ENCODE peak calls at places on chromosomes 16 and 17, in seven cellular contexts. B is activated CD4-positive, alpha-beta T cell treated with anti-CD3 and anti-CD28 coated beads, Interleukin-2, amount 50 U/mL, for 48 hours; N is AG08396; T is progenitor cell of endocrine pancreas; O is HEK293T; Q is brain microvascular endothelial cell; M is Daoy. Y is an unnamed sample.

GRCh38 chr16:84823484-84823883 is 3.7 kb downstream of the CRISPLD2 start:
- DNase-seq in Q (no peak), N (no peak), T (no peak), M (no peak), O (no peak), B (no peak), Y (no peak)

GRCh38 chr17:50274142-50274944 is at the start of gene TMEM92:
- DNase-seq in O (peak; percentile 59), Q (no peak), M (peak; percentile 88), B (peak; percentile 22), T (peak; percentile 53), N (peak; percentile 28), Y (no peak)

GRCh38 chr16:85611455-85612190 is 1.5 kb upstream of the GSE1 start:
- DNase-seq in M (peak; percentile 89), B (peak; percentile 58), T (peak; percentile 46), Q (no peak), N (peak; percentile 94), O (peak; percentile 66), Y (peak; percentile 91)

GRCh38 chr16:87060026-87060986 is 256.9 kb downstream of the C16orf95 start:
- DNase-seq in N (peak; percentile 75), Q (peak; percentile 53), B (no peak), O (no peak), T (no peak), M (peak; percentile 45), Y (peak; percentile 27)

GRCh38 chr17:66506641-66507040 is 204.2 kb downstream of the PRKCA start:
- DNase-seq in O (no peak), M (no peak), N (no peak), Q (no peak), B (no peak), T (no peak), Y (no peak)

GRCh38 chr16:85396879-85397871 is 215.9 kb upstream of the GSE1 start:
- DNase-seq in O (no peak), Q (no peak), N (no peak), B (no peak), M (peak; percentile 60), T (no peak), Y (no peak)

GRCh38 chr17:32283745-32284207 is 18.1 kb downstream of the RHBDL3 start:
- DNase-seq in M (peak; percentile 44), T (no peak), O (no peak), B (no peak), Q (peak; percentile 24), N (no peak), Y (no peak)

GRCh38 chr17:76252040-76252954 is 12.0 kb upstream of the RNF157 start:
- DNase-seq in N (peak; percentile 77), B (peak; percentile 43), T (no peak), Q (peak; percentile 70), O (no peak), M (peak; percentile 73), Y (peak; percentile 95)

GRCh38 chr17:77899494-77899893 is 59.0 kb upstream of the TNRC6C start:
- DNase-seq in N (no peak), T (no peak), Q (no peak), O (no peak), B (no peak), M (no peak), Y (no peak)

Y was measured in gastrocnemius medialis.